ENCODE peak calls at places on chromosomes 16 and 17, in six cellular contexts. Z is A549, E is fibroblast of the aortic adventitia, D is Peyer's patch, H is neuronal stem cell, I is upper lobe of left lung. V is an unnamed sample.

GRCh38 chr17:74345433-74346241 is 16.0 kb downstream of the BTBD17 start:
- DNase-seq in I (no peak), D (no peak), Z (no peak), E (peak; percentile 6), H (no peak), V (no peak)

GRCh38 chr17:64393000-64393402 is 2.3 kb upstream of the PECAM1 start:
- DNase-seq in I (no peak), H (no peak), D (peak; percentile 34), E (no peak), Z (no peak), V (no peak)

GRCh38 chr17:68734911-68735310 is 133.7 kb upstream of the FAM20A start:
- DNase-seq in I (no peak), H (no peak), D (no peak), Z (no peak), E (no peak), V (no peak)

GRCh38 chr17:80035937-80036714 is at the start of gene CCDC40:
- DNase-seq in H (peak; percentile 81), I (peak; percentile 85), E (peak; percentile 60), D (peak; percentile 91), Z (peak; percentile 84), V (no peak)

GRCh38 chr16:57358527-57359095 is at the start of gene CCL22:
- DNase-seq in I (peak; percentile 40), D (peak; percentile 72), E (no peak), Z (no peak), H (no peak), V (no peak)

GRCh38 chr17:4789701-4789950 is 862 bp downstream of the GLTPD2 start:
- DNase-seq in D (no peak), I (no peak), E (no peak), H (no peak), Z (no peak), V (no peak)

GRCh38 chr17:66900126-66901010 is 64.1 kb upstream of the CACNG4 start:
- DNase-seq in H (no peak), I (no peak), E (peak; percentile 41), Z (peak; percentile 39), D (no peak), V (no peak)

GRCh38 chr16:1367486-1368174 is 15.9 kb downstream of the GNPTG start:
- DNase-seq in H (no peak), Z (no peak), E (no peak), D (no peak), I (no peak), V (no peak)

GRCh38 chr16:57264381-57264780 is 19.3 kb downstream of the ARL2BP start:
- DNase-seq in E (no peak), H (no peak), D (peak; percentile 44), Z (no peak), I (peak; percentile 15), V (no peak)

GRCh38 chr17:2239882-2240430 is 63.6 kb downstream of the SMG6 start:
- DNase-seq in I (no peak), D (peak; percentile 74), E (peak; percentile 91), Z (peak; percentile 34), H (no peak), V (peak; percentile 75)

GRCh38 chr16:58614860-58615259 is 14.8 kb downstream of the CNOT1 start:
- DNase-seq in E (no peak), I (no peak), Z (no peak), D (no peak), H (no peak), V (no peak)

GRCh38 chr17:31596382-31597323 is 205.2 kb downstream of the RAB11FIP4 start:
- DNase-seq in D (peak; percentile 86), H (no peak), E (peak; percentile 97), Z (peak; percentile 86), I (peak; percentile 78), V (peak; percentile 97)

GRCh38 chr17:50689956-50690886 is 17.5 kb downstream of the ANKRD40 start:
- DNase-seq in E (no peak), I (no peak), H (peak; percentile 88), D (no peak), Z (peak; percentile 69), V (no peak)

GRCh38 chr17:17792551-17793377 is 44.0 kb downstream of the SREBF1 start:
- DNase-seq in E (peak; percentile 60), I (no peak), Z (no peak), H (no peak), D (no peak), V (no peak)

GRCh38 chr16:10921536-10922327 is 20.5 kb downstream of the DEXI start:
- DNase-seq in I (no peak), E (peak; percentile 45), D (no peak), H (no peak), Z (no peak), V (no peak)

GRCh38 chr16:7361416-7362129 is 28.9 kb downstream of the RBFOX1 start:
- DNase-seq in Z (no peak), D (no peak), E (no peak), H (no peak), I (no peak), V (no peak)

GRCh38 chr17:50301891-50302584 is 27.8 kb downstream of the TMEM92 start:
- DNase-seq in Z (no peak), D (no peak), I (no peak), H (no peak), E (no peak), V (no peak)

GRCh38 chr16:81544691-81545365 is 100.2 kb downstream of the CMIP start:
- DNase-seq in H (no peak), Z (no peak), E (peak; percentile 64), I (no peak), D (no peak), V (no peak)

GRCh38 chr17:2883544-2884203 is 87.4 kb downstream of the RAP1GAP2 start:
- DNase-seq in H (no peak), Z (peak; percentile 71), D (no peak), E (no peak), I (no peak), V (no peak)

GRCh38 chr16:57741660-57742191 is 6.2 kb downstream of the KATNB1 start:
- DNase-seq in I (no peak), D (no peak), Z (no peak), E (no peak), H (no peak), V (no peak)

GRCh38 chr16:81446318-81447275 is 2.0 kb downstream of the CMIP start:
- DNase-seq in H (no peak), D (peak; percentile 75), Z (peak; percentile 82), I (peak; percentile 59), E (peak; percentile 63), V (no peak)

GRCh38 chr16:1333149-1333812 is at the start of gene BAIAP3:
- DNase-seq in D (peak; percentile 78), Z (peak; percentile 51), H (no peak), E (no peak), I (peak; percentile 55), V (no peak)

GRCh38 chr17:49197346-49197998 is 12.9 kb downstream of the GNGT2 start:
- DNase-seq in E (peak; percentile 34), Z (peak; percentile 58), D (peak; percentile 37), H (no peak), I (no peak), V (no peak)

GRCh38 chr16:51989637-51990230 is 557.2 kb downstream of the TOX3 start:
- DNase-seq in Z (no peak), I (no peak), D (no peak), E (no peak), H (no peak), V (no peak)

GRCh38 chr16:51988977-51989376 is 558.0 kb downstream of the TOX3 start:
- DNase-seq in Z (no peak), I (no peak), H (no peak), D (no peak), E (no peak), V (no peak)

DNA sequence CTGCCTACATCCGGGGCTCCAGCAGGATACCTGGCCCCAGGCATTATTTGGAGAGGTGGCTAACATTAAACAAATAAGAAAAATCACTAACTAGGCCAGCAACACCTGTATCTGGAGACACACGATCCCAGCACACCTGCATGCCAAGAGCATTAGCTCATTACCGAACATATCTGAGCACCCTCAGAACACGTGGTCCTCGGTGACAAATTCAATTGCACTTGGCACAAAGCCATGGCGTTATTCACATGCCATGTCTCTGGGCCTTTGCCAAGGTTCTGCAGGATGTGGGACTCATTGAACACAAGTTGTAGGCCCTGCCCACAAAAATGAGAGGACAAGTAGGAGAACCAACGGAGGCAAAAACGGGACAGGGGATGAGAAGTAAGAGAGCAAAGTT is 552.3 kb downstream of the TOX3 start:
- DNase-seq in E (no peak), Z (peak; percentile 19), D (peak; percentile 87), I (peak; percentile 87), H (no peak), V (no peak)
- H3K4me3 ChIP-seq in E (no peak overlapping the region), Z (no peak overlapping the region), D (no peak overlapping the region), I (no peak overlapping the region), H (no peak overlapping the region), V (no peak overlapping the region)

GRCh38 chr17:77003699-77004098 is 135.5 kb downstream of the MGAT5B start:
- DNase-seq in D (no peak), I (no peak), E (no peak), H (no peak), Z (no peak), V (no peak)

GRCh38 chr17:76997981-76998531 is 129.9 kb downstream of the MGAT5B start:
- DNase-seq in I (no peak), H (no peak), E (no peak), D (peak; percentile 71), Z (no peak), V (no peak)

GRCh38 chr17:76998839-76999238 is 130.6 kb downstream of the MGAT5B start:
- DNase-seq in I (no peak), H (no peak), Z (no peak), D (no peak), E (no peak), V (no peak)

GRCh38 chr17:77002103-77003045 is 134.2 kb downstream of the MGAT5B start:
- DNase-seq in Z (peak; percentile 100), H (peak; percentile 71), D (no peak), E (peak; percentile 38), I (no peak), V (peak; percentile 52)

GRCh38 chr17:77001487-77001886 is 133.3 kb downstream of the MGAT5B start:
- DNase-seq in D (no peak), E (no peak), Z (no peak), I (no peak), H (no peak), V (no peak)
- H3K4me3 ChIP-seq in D (no peak overlapping the region), E (no peak overlapping the region), Z (no peak overlapping the region), I (no peak overlapping the region), H (no peak overlapping the region), V (no peak overlapping the region)

GRCh38 chr17:81578561-81579225 is 26.5 kb upstream of the FAAP100 start:
- DNase-seq in E (no peak), I (no peak), H (no peak), Z (no peak), D (no peak), V (no peak)

GRCh38 chr17:81578038-81578441 is 25.9 kb upstream of the FAAP100 start:
- DNase-seq in Z (no peak), H (no peak), E (peak; percentile 28), I (no peak), D (no peak), V (no peak)

GRCh38 chr17:81575836-81576235 is 23.7 kb upstream of the FAAP100 start:
- DNase-seq in D (no peak), E (no peak), I (no peak), Z (no peak), H (no peak), V (no peak)

GRCh38 chr17:81576621-81577277 is 24.6 kb upstream of the FAAP100 start:
- DNase-seq in D (no peak), H (no peak), I (no peak), E (peak; percentile 86), Z (peak; percentile 89), V (peak; percentile 64)

GRCh38 chr17:81577278-81578000 is 25.3 kb upstream of the FAAP100 start:
- DNase-seq in Z (peak; percentile 76), E (peak; percentile 43), I (no peak), D (no peak), H (no peak), V (no peak)
- H3K4me3 ChIP-seq in Z (peak overlapping the region; percentile 21), E (peak overlapping the region; percentile 42), I (no peak overlapping the region), D (no peak overlapping the region), H (no peak overlapping the region), V (no peak overlapping the region)

GRCh38 chr16:88316151-88316550 is 66.6 kb upstream of the ZNF469 start:
- DNase-seq in H (no peak), Z (no peak), I (no peak), D (no peak), E (no peak), V (no peak)
- H3K4me3 ChIP-seq in H (no peak overlapping the region), Z (no peak overlapping the region), I (no peak overlapping the region), D (no peak overlapping the region), E (no peak overlapping the region), V (no peak overlapping the region)